ENCODE peak calls at places on chromosomes 11 and 22, in nine cellular contexts. Z, D, A, C, W, L, G, Y and E are unnamed samples.

GRCh38 chr22:27213766-27214581 is 556.6 kb downstream of the MIAT start:
- DNase-seq in Z (no peak), D (peak), A (peak), C (no peak), W (no peak), L (peak), G (no peak), Y (peak), E (no peak)

GRCh38 chr11:42205518-42205917 is 746.1 kb upstream of the LRRC4C start:
- DNase-seq in Z (peak), D (no peak), A (no peak), C (no peak), W (no peak), L (no peak), G (no peak), Y (no peak), E (no peak)

GRCh38 chr11:35344990-35345655 is 74.2 kb downstream of the SLC1A2 start:
- DNase-seq in Z (no peak), D (no peak), A (no peak), C (no peak), W (no peak), L (no peak), G (no peak), Y (no peak), E (no peak)

GRCh38 chr11:68541983-68542382 is 81.4 kb downstream of the PPP6R3 start:
- DNase-seq in Z (no peak), D (no peak), A (no peak), C (no peak), W (no peak), L (no peak), G (no peak), Y (peak), E (no peak)

GRCh38 chr22:22928666-22929380 is 41.2 kb downstream of the IGLL5 start:
- DNase-seq in Z (no peak), D (no peak), A (no peak), C (peak), W (no peak), L (peak), G (peak), Y (peak), E (no peak)

GRCh38 chr11:74084796-74085541 is 76.1 kb upstream of the UCP3 start:
- DNase-seq in Z (no peak), D (no peak), A (no peak), C (peak), W (no peak), L (no peak), G (no peak), Y (peak), E (no peak)

GRCh38 chr11:3073029-3073435 is 15.8 kb upstream of the CARS1 start:
- DNase-seq in Z (no peak), D (peak), A (no peak), C (no peak), W (no peak), L (no peak), G (no peak), Y (peak), E (no peak)

GRCh38 chr11:102552447-102553200 is 22.1 kb upstream of the MMP7 start:
- DNase-seq in Z (no peak), D (no peak), A (no peak), C (no peak), W (no peak), L (no peak), G (peak), Y (peak), E (no peak)

GRCh38 chr11:11973866-11974265 is 34.6 kb downstream of the DKK3 start:
- DNase-seq in Z (no peak), D (no peak), A (peak), C (no peak), W (no peak), L (no peak), G (no peak), Y (no peak), E (no peak)

GRCh38 chr11:16080688-16081388 is 275.5 kb downstream of the SOX6 start:
- DNase-seq in Z (no peak), D (no peak), A (no peak), C (no peak), W (no peak), L (no peak), G (no peak), Y (no peak), E (no peak)

GRCh38 chr11:104531075-104531474 is 367.1 kb upstream of the PDGFD start:
- DNase-seq in Z (peak), D (no peak), A (peak), C (no peak), W (no peak), L (no peak), G (peak), Y (peak), E (no peak)

GRCh38 chr11:72307439-72307838 is 63.5 kb upstream of the PHOX2A start:
- DNase-seq in Z (no peak), D (no peak), A (no peak), C (no peak), W (no peak), L (no peak), G (no peak), Y (no peak), E (no peak)

GRCh38 chr11:125348704-125349635 is 147.1 kb downstream of the FEZ1 start:
- DNase-seq in Z (peak), D (no peak), A (peak), C (no peak), W (peak), L (peak), G (peak), Y (peak), E (no peak)

GRCh38 chr22:39576027-39576426 is 5.5 kb downstream of the CACNA1I start:
- DNase-seq in Z (no peak), D (no peak), A (no peak), C (no peak), W (no peak), L (no peak), G (no peak), Y (no peak), E (no peak)

DNA sequence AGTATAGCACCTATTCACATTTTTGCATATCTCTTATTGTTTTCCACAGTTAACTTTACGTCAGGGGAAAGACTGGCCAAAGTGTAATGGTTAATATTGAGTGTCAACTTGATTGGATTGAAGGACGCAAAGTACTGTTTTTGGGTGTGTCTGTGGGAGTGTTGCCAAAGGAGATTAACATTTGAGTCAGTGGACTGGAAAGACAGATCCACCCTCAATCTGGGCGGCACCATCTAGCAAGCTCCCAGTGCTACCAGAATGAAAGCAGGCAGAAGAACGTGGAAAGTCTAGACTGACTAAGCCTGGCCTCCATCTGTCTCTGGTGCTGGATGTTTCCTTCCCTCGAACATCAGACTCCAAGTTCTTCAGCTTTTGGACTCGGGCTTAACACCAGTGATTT is 1900.7 kb upstream of the RAG2 start:
- DNase-seq in Z (no peak), D (no peak), A (no peak), C (no peak), W (no peak), L (no peak), G (peak), Y (no peak), E (no peak)
- TF ChIP-seq CTCF in Z (no peak), D (no peak), A (no peak), C (no peak), W (no peak), L (no peak), G (no peak), Y (no peak), E (no peak)

GRCh38 chr11:133230446-133230845 is 301.9 kb downstream of the OPCML start:
- DNase-seq in Z (no peak), D (no peak), A (no peak), C (no peak), W (no peak), L (no peak), G (no peak), Y (no peak), E (no peak)

GRCh38 chr11:133228406-133229330 is 303.6 kb downstream of the OPCML start:
- DNase-seq in Z (peak), D (no peak), A (peak), C (no peak), W (peak), L (no peak), G (no peak), Y (no peak), E (peak)

DNA sequence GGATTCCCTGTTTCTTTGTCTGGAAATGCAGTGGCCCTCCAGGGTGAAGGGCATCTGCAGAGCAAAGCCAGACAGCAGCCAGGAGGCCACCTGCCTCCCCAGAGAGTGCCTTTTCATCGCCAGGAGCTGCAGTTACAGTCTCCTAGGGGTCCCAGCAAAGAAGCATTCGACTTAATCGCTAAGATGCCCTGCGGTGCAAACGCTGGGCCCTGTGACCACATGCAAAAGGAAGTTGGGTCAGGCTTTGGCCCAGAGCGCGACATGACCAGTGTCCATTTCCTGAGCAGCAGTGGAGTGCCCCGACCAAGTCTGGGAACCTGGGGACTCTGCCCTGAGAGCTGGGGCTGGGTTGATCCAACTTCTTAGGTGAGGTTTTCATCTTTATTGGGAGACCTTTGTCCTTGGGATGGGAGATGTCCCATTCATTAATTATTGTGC is 304.6 kb downstream of the OPCML start:
- DNase-seq in Z (no peak), D (no peak), A (peak), C (no peak), W (peak), L (no peak), G (no peak), Y (no peak), E (no peak)
- TF ChIP-seq CTCF in Z (no peak), D (no peak), A (no peak), C (no peak), W (no peak), L (no peak), G (no peak), Y (no peak), E (no peak)

GRCh38 chr11:65637794-65638317 is at the start of gene SIPA1:
- DNase-seq in Z (peak), D (peak), A (peak), C (peak), W (peak), L (peak), G (peak), Y (peak), E (peak)
- TF ChIP-seq CTCF in Z (peak), D (peak), A (peak), C (peak), W (peak), L (peak), G (no peak), Y (peak), E (no peak)

DNA sequence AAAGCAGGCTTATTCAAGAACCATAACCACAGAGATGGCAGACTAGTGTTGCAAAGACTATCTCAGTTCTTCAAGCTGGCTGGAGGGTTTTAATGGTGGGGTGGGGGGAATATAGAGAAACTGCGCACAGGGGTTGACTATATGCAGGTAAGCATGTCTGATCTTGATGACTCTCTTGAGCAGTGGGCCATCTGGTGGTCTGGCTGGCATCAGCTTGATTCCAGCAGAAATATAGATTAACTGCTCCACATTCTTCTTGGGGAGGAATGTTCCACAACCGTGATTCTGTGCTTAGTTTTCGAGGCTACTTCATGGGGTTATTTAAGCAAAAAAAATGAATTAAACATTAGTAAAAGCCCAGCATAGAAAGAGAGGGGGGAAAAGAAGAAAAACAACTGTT is 158.8 kb upstream of the PGR start:
- DNase-seq in Z (no peak), D (no peak), A (peak), C (no peak), W (no peak), L (no peak), G (no peak), Y (no peak), E (no peak)
- TF ChIP-seq CTCF in Z (peak), D (no peak), A (peak), C (no peak), W (no peak), L (no peak), G (no peak), Y (no peak), E (no peak)